ENCODE peak calls at places on chromosomes 5 and 9, in seven cellular contexts. One of them, this sample, is unnamed.

GRCh38 chr5:147234825-147235635 is at the start of gene STK32A:
- DNase-seq in dorsolateral prefrontal cortex: peak
- DNase-seq in cardiac muscle cell: peak
- DNase-seq in GM12865: no peak
- DNase-seq in breast epithelium: no peak
- DNase-seq in GM13976: no peak
- DNase-seq in heart right ventricle: no peak
- DNase-seq in this sample: no peak

GRCh38 chr5:144356489-144356888 is 185.8 kb downstream of the KCTD16 start:
- DNase-seq in dorsolateral prefrontal cortex: no peak
- DNase-seq in cardiac muscle cell: no peak
- DNase-seq in GM12865: no peak
- DNase-seq in breast epithelium: no peak
- DNase-seq in GM13976: no peak
- DNase-seq in heart right ventricle: no peak
- DNase-seq in this sample: no peak

GRCh38 chr9:130072515-130073235 is 19.0 kb downstream of the GPR107 start:
- DNase-seq in dorsolateral prefrontal cortex: no peak
- DNase-seq in cardiac muscle cell: no peak
- DNase-seq in GM12865: peak
- DNase-seq in breast epithelium: no peak
- DNase-seq in GM13976: peak
- DNase-seq in heart right ventricle: no peak
- DNase-seq in this sample: no peak

GRCh38 chr9:124325816-124326215 is 68.1 kb downstream of the NEK6 start:
- DNase-seq in dorsolateral prefrontal cortex: no peak
- DNase-seq in cardiac muscle cell: no peak
- DNase-seq in GM12865: no peak
- DNase-seq in breast epithelium: no peak
- DNase-seq in GM13976: no peak
- DNase-seq in heart right ventricle: no peak
- DNase-seq in this sample: no peak

GRCh38 chr9:98374385-98375051 is 119.1 kb upstream of the TBC1D2 start:
- DNase-seq in dorsolateral prefrontal cortex: no peak
- DNase-seq in cardiac muscle cell: peak
- DNase-seq in GM12865: no peak
- DNase-seq in breast epithelium: no peak
- DNase-seq in GM13976: no peak
- DNase-seq in heart right ventricle: no peak
- DNase-seq in this sample: no peak

GRCh38 chr5:59893436-59894227 is at the start of gene PDE4D:
- DNase-seq in dorsolateral prefrontal cortex: peak
- DNase-seq in cardiac muscle cell: peak
- DNase-seq in GM12865: peak
- DNase-seq in breast epithelium: peak
- DNase-seq in GM13976: peak
- DNase-seq in heart right ventricle: peak
- DNase-seq in this sample: no peak

GRCh38 chr5:43315262-43315661 is 2.0 kb upstream of the HMGCS1 start:
- DNase-seq in dorsolateral prefrontal cortex: no peak
- DNase-seq in cardiac muscle cell: no peak
- DNase-seq in GM12865: peak
- DNase-seq in breast epithelium: no peak
- DNase-seq in GM13976: no peak
- DNase-seq in heart right ventricle: no peak
- DNase-seq in this sample: no peak

GRCh38 chr5:59037041-59037440 is 454.2 kb downstream of the RAB3C start:
- DNase-seq in dorsolateral prefrontal cortex: no peak
- DNase-seq in cardiac muscle cell: no peak
- DNase-seq in GM12865: no peak
- DNase-seq in breast epithelium: no peak
- DNase-seq in GM13976: no peak
- DNase-seq in heart right ventricle: no peak
- DNase-seq in this sample: no peak

GRCh38 chr9:14207352-14207995 is 106.5 kb downstream of the NFIB start:
- DNase-seq in dorsolateral prefrontal cortex: no peak
- DNase-seq in cardiac muscle cell: no peak
- DNase-seq in GM12865: peak
- DNase-seq in breast epithelium: no peak
- DNase-seq in GM13976: no peak
- DNase-seq in heart right ventricle: no peak
- DNase-seq in this sample: no peak

GRCh38 chr5:179577286-179577960 is 27.1 kb downstream of the RUFY1 start:
- DNase-seq in dorsolateral prefrontal cortex: no peak
- DNase-seq in cardiac muscle cell: no peak
- DNase-seq in GM12865: no peak
- DNase-seq in breast epithelium: no peak
- DNase-seq in GM13976: no peak
- DNase-seq in heart right ventricle: no peak
- DNase-seq in this sample: no peak

GRCh38 chr9:83312543-83312942 is 225.7 kb downstream of the FRMD3 start:
- DNase-seq in dorsolateral prefrontal cortex: no peak
- DNase-seq in cardiac muscle cell: no peak
- DNase-seq in GM12865: no peak
- DNase-seq in breast epithelium: no peak
- DNase-seq in GM13976: no peak
- DNase-seq in heart right ventricle: no peak
- DNase-seq in this sample: no peak

GRCh38 chr5:37889612-37890317 is 49.9 kb upstream of the GDNF start:
- DNase-seq in dorsolateral prefrontal cortex: no peak
- DNase-seq in cardiac muscle cell: no peak
- DNase-seq in GM12865: no peak
- DNase-seq in breast epithelium: no peak
- DNase-seq in GM13976: no peak
- DNase-seq in heart right ventricle: no peak
- DNase-seq in this sample: no peak

GRCh38 chr5:58268263-58268662 is 191.6 kb downstream of the PLK2 start:
- DNase-seq in dorsolateral prefrontal cortex: no peak
- DNase-seq in cardiac muscle cell: no peak
- DNase-seq in GM12865: no peak
- DNase-seq in breast epithelium: no peak
- DNase-seq in GM13976: no peak
- DNase-seq in heart right ventricle: peak
- DNase-seq in this sample: no peak

GRCh38 chr9:76988941-76989340 is 30.5 kb upstream of the FOXB2 start:
- DNase-seq in dorsolateral prefrontal cortex: no peak
- DNase-seq in cardiac muscle cell: no peak
- DNase-seq in GM12865: no peak
- DNase-seq in breast epithelium: no peak
- DNase-seq in GM13976: no peak
- DNase-seq in heart right ventricle: no peak
- DNase-seq in this sample: no peak

GRCh38 chr9:76989501-76989900 is 30.0 kb upstream of the FOXB2 start:
- DNase-seq in dorsolateral prefrontal cortex: peak
- DNase-seq in cardiac muscle cell: no peak
- DNase-seq in GM12865: no peak
- DNase-seq in breast epithelium: no peak
- DNase-seq in GM13976: no peak
- DNase-seq in heart right ventricle: no peak
- DNase-seq in this sample: no peak

GRCh38 chr9:76985581-76985980 is 33.9 kb upstream of the FOXB2 start:
- DNase-seq in dorsolateral prefrontal cortex: no peak
- DNase-seq in cardiac muscle cell: no peak
- DNase-seq in GM12865: no peak
- DNase-seq in breast epithelium: no peak
- DNase-seq in GM13976: no peak
- DNase-seq in heart right ventricle: no peak
- DNase-seq in this sample: no peak

GRCh38 chr9:76984476-76984875 is 35.0 kb upstream of the FOXB2 start:
- DNase-seq in dorsolateral prefrontal cortex: no peak
- DNase-seq in cardiac muscle cell: no peak
- DNase-seq in GM12865: no peak
- DNase-seq in breast epithelium: no peak
- DNase-seq in GM13976: no peak
- DNase-seq in heart right ventricle: no peak
- DNase-seq in this sample: no peak

GRCh38 chr9:76987594-76988200 is 31.8 kb upstream of the FOXB2 start:
- DNase-seq in dorsolateral prefrontal cortex: peak
- DNase-seq in cardiac muscle cell: peak
- DNase-seq in GM12865: peak
- DNase-seq in breast epithelium: no peak
- DNase-seq in GM13976: peak
- DNase-seq in heart right ventricle: no peak
- DNase-seq in this sample: no peak
- TF ChIP-seq CTCF in dorsolateral prefrontal cortex: peak
- TF ChIP-seq CTCF in cardiac muscle cell: peak
- TF ChIP-seq CTCF in GM12865: peak
- TF ChIP-seq CTCF in breast epithelium: no peak
- TF ChIP-seq CTCF in GM13976: peak
- TF ChIP-seq CTCF in heart right ventricle: no peak
- TF ChIP-seq CTCF in this sample: no peak

DNA sequence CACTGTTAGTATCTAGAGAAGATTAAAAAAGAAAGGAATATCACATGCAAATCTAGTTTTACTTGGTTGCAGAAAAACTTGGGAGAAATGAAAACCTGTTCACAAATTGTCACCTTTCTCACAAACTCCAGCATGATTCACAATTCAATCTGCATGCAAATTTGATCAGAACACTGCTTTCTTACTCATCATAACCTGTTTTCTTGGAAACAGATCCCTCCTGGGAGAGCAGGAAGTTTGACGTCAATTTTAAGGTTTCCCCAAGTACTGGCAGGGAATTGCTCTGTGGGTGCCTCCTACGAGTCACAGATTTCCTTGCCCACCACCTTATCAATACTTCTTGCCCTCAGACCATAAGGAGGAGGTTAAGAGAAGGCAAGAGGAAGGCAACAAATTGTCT is 30.2 kb upstream of the HTR4 start:
- DNase-seq in dorsolateral prefrontal cortex: no peak
- DNase-seq in cardiac muscle cell: no peak
- DNase-seq in GM12865: no peak
- DNase-seq in breast epithelium: no peak
- DNase-seq in GM13976: no peak
- DNase-seq in heart right ventricle: no peak
- DNase-seq in this sample: no peak
- TF ChIP-seq CTCF in dorsolateral prefrontal cortex: no peak
- TF ChIP-seq CTCF in cardiac muscle cell: no peak
- TF ChIP-seq CTCF in GM12865: no peak
- TF ChIP-seq CTCF in breast epithelium: no peak
- TF ChIP-seq CTCF in GM13976: no peak
- TF ChIP-seq CTCF in heart right ventricle: no peak
- TF ChIP-seq CTCF in this sample: no peak

DNA sequence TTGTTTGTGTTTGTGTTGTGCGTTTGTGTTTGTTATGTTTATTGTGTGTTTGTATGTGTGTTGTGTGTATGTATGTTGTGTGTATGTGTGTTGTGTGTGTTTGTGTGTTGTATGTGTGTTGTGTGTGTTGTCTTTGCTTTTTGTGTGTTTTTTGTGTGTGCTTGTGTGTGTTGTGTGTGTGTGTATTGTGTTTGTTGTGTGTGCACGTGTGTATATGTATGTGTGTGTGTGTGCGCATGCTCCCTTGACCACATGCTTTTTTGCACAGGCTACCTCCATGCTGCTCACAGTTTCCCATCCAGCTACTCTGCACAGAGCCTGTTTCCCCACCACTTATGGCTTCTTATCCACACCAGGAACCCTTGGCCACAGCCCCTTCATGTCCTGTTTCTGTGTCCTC is 720.0 kb upstream of the ADAMTS16 start:
- DNase-seq in dorsolateral prefrontal cortex: no peak
- DNase-seq in cardiac muscle cell: no peak
- DNase-seq in GM12865: no peak
- DNase-seq in breast epithelium: no peak
- DNase-seq in GM13976: no peak
- DNase-seq in heart right ventricle: no peak
- DNase-seq in this sample: no peak
- TF ChIP-seq CTCF in dorsolateral prefrontal cortex: no peak
- TF ChIP-seq CTCF in cardiac muscle cell: no peak
- TF ChIP-seq CTCF in GM12865: no peak
- TF ChIP-seq CTCF in breast epithelium: no peak
- TF ChIP-seq CTCF in GM13976: no peak
- TF ChIP-seq CTCF in heart right ventricle: no peak
- TF ChIP-seq CTCF in this sample: no peak

GRCh38 chr9:92293075-92293354 is 482 bp downstream of the IARS1 start:
- DNase-seq in dorsolateral prefrontal cortex: no peak
- DNase-seq in cardiac muscle cell: no peak
- DNase-seq in GM12865: no peak
- DNase-seq in breast epithelium: no peak
- DNase-seq in GM13976: no peak
- DNase-seq in heart right ventricle: no peak
- DNase-seq in this sample: no peak
- TF ChIP-seq CTCF in dorsolateral prefrontal cortex: no peak
- TF ChIP-seq CTCF in cardiac muscle cell: no peak
- TF ChIP-seq CTCF in GM12865: no peak
- TF ChIP-seq CTCF in breast epithelium: no peak
- TF ChIP-seq CTCF in GM13976: no peak
- TF ChIP-seq CTCF in heart right ventricle: no peak
- TF ChIP-seq CTCF in this sample: no peak